ENCODE peak calls at places on chromosomes 3 and 15, in eight cellular contexts. One of them, this sample, is unnamed.

GRCh38 chr3:11379238-11379823 is 107.1 kb downstream of the ATG7 start:
- DNase-seq in SK-N-SH: peak; percentile 56
- DNase-seq in PC-3: peak; percentile 79
- DNase-seq in MM.1S: peak; percentile 21
- DNase-seq in GM23338: peak; percentile 39
- DNase-seq in HCT116: peak; percentile 32
- DNase-seq in GM23248: peak; percentile 61
- DNase-seq in OCI-LY7: peak; percentile 53
- DNase-seq in this sample: peak; percentile 43

GRCh38 chr3:127015282-127016042 is 32.5 kb downstream of the PLXNA1 start:
- DNase-seq in GM23248: no peak
- DNase-seq in MM.1S: no peak
- DNase-seq in GM23338: peak; percentile 31
- DNase-seq in PC-3: no peak
- DNase-seq in OCI-LY7: no peak
- DNase-seq in SK-N-SH: peak; percentile 95
- DNase-seq in HCT116: no peak
- DNase-seq in this sample: peak; percentile 35

GRCh38 chr3:158105710-158106438 is at the start of gene SHOX2:
- DNase-seq in HCT116: no peak
- DNase-seq in GM23248: peak; percentile 83
- DNase-seq in OCI-LY7: peak; percentile 34
- DNase-seq in MM.1S: peak; percentile 29
- DNase-seq in PC-3: no peak
- DNase-seq in SK-N-SH: no peak
- DNase-seq in GM23338: peak; percentile 78
- DNase-seq in this sample: peak; percentile 52

GRCh38 chr3:71732637-71733036 is 7.4 kb upstream of the EIF4E3 start:
- DNase-seq in GM23338: no peak
- DNase-seq in OCI-LY7: no peak
- DNase-seq in MM.1S: no peak
- DNase-seq in GM23248: no peak
- DNase-seq in PC-3: no peak
- DNase-seq in SK-N-SH: no peak
- DNase-seq in HCT116: no peak
- DNase-seq in this sample: no peak

GRCh38 chr3:153595186-153595815 is 433.3 kb downstream of the RAP2B start:
- DNase-seq in GM23338: peak; percentile 66
- DNase-seq in HCT116: peak; percentile 24
- DNase-seq in GM23248: peak; percentile 66
- DNase-seq in PC-3: peak; percentile 68
- DNase-seq in MM.1S: peak; percentile 61
- DNase-seq in SK-N-SH: peak; percentile 1
- DNase-seq in OCI-LY7: peak; percentile 18
- DNase-seq in this sample: peak; percentile 43

GRCh38 chr3:184632551-184632950 is 71.0 kb downstream of the EPHB3 start:
- DNase-seq in GM23338: no peak
- DNase-seq in GM23248: no peak
- DNase-seq in SK-N-SH: no peak
- DNase-seq in OCI-LY7: no peak
- DNase-seq in PC-3: no peak
- DNase-seq in MM.1S: no peak
- DNase-seq in HCT116: no peak
- DNase-seq in this sample: peak; percentile 52

GRCh38 chr3:195254454-195255175 is 16.3 kb downstream of the XXYLT1 start:
- DNase-seq in GM23338: no peak
- DNase-seq in SK-N-SH: peak; percentile 67
- DNase-seq in HCT116: no peak
- DNase-seq in MM.1S: no peak
- DNase-seq in OCI-LY7: no peak
- DNase-seq in PC-3: no peak
- DNase-seq in GM23248: no peak
- DNase-seq in this sample: no peak

GRCh38 chr15:49079340-49080039 is 33.2 kb upstream of the SECISBP2L start:
- DNase-seq in GM23248: no peak
- DNase-seq in HCT116: no peak
- DNase-seq in GM23338: peak; percentile 42
- DNase-seq in OCI-LY7: peak; percentile 3
- DNase-seq in SK-N-SH: no peak
- DNase-seq in PC-3: no peak
- DNase-seq in MM.1S: no peak
- DNase-seq in this sample: no peak

GRCh38 chr15:67887776-67888175 is 47.9 kb upstream of the RNU6-1 start:
- DNase-seq in PC-3: no peak
- DNase-seq in GM23338: no peak
- DNase-seq in MM.1S: no peak
- DNase-seq in SK-N-SH: no peak
- DNase-seq in OCI-LY7: no peak
- DNase-seq in HCT116: no peak
- DNase-seq in GM23248: no peak
- DNase-seq in this sample: no peak

GRCh38 chr15:98745650-98746374 is 97.5 kb downstream of the IGF1R start:
- DNase-seq in GM23248: no peak
- DNase-seq in GM23338: no peak
- DNase-seq in HCT116: no peak
- DNase-seq in OCI-LY7: no peak
- DNase-seq in MM.1S: no peak
- DNase-seq in SK-N-SH: no peak
- DNase-seq in PC-3: no peak
- DNase-seq in this sample: no peak

GRCh38 chr15:57651445-57651844 is 55.1 kb upstream of the POLR2M start:
- DNase-seq in GM23248: no peak
- DNase-seq in GM23338: no peak
- DNase-seq in SK-N-SH: no peak
- DNase-seq in HCT116: no peak
- DNase-seq in OCI-LY7: no peak
- DNase-seq in MM.1S: no peak
- DNase-seq in PC-3: no peak
- DNase-seq in this sample: no peak

GRCh38 chr15:38688761-38689160 is 124.1 kb upstream of the RASGRP1 start:
- DNase-seq in PC-3: peak; percentile 32
- DNase-seq in HCT116: no peak
- DNase-seq in GM23248: no peak
- DNase-seq in MM.1S: no peak
- DNase-seq in OCI-LY7: peak; percentile 15
- DNase-seq in SK-N-SH: no peak
- DNase-seq in GM23338: no peak
- DNase-seq in this sample: no peak

GRCh38 chr3:111246967-111247760 is 175.5 kb downstream of the NECTIN3 start:
- DNase-seq in SK-N-SH: no peak
- DNase-seq in PC-3: peak; percentile 57
- DNase-seq in HCT116: no peak
- DNase-seq in GM23248: peak; percentile 90
- DNase-seq in MM.1S: no peak
- DNase-seq in OCI-LY7: no peak
- DNase-seq in GM23338: no peak
- DNase-seq in this sample: no peak

GRCh38 chr3:10283638-10284037 is 9.1 kb downstream of the GHRL start:
- DNase-seq in PC-3: no peak
- DNase-seq in SK-N-SH: peak; percentile 48
- DNase-seq in HCT116: no peak
- DNase-seq in GM23248: no peak
- DNase-seq in MM.1S: no peak
- DNase-seq in GM23338: no peak
- DNase-seq in OCI-LY7: no peak
- DNase-seq in this sample: no peak

GRCh38 chr15:60585743-60586708 is 107.1 kb upstream of the ICE2 start:
- DNase-seq in GM23338: peak; percentile 91
- DNase-seq in PC-3: peak; percentile 74
- DNase-seq in GM23248: peak; percentile 89
- DNase-seq in HCT116: peak; percentile 57
- DNase-seq in SK-N-SH: peak; percentile 66
- DNase-seq in OCI-LY7: peak; percentile 82
- DNase-seq in MM.1S: peak; percentile 77
- DNase-seq in this sample: peak; percentile 88

GRCh38 chr3:172622916-172623700 is 87.8 kb downstream of the NCEH1 start:
- DNase-seq in HCT116: no peak
- DNase-seq in PC-3: peak; percentile 78
- DNase-seq in GM23338: peak; percentile 83
- DNase-seq in SK-N-SH: peak; percentile 41
- DNase-seq in GM23248: peak; percentile 67
- DNase-seq in MM.1S: peak; percentile 55
- DNase-seq in OCI-LY7: peak; percentile 29
- DNase-seq in this sample: peak; percentile 64

GRCh38 chr3:196251918-196252317 is 35.6 kb downstream of the SLC51A start:
- DNase-seq in OCI-LY7: no peak
- DNase-seq in HCT116: no peak
- DNase-seq in SK-N-SH: no peak
- DNase-seq in GM23248: no peak
- DNase-seq in PC-3: no peak
- DNase-seq in GM23338: no peak
- DNase-seq in MM.1S: no peak
- DNase-seq in this sample: no peak

GRCh38 chr3:196254376-196255283 is 32.9 kb downstream of the PCYT1A start:
- DNase-seq in GM23248: no peak
- DNase-seq in HCT116: no peak
- DNase-seq in SK-N-SH: no peak
- DNase-seq in MM.1S: no peak
- DNase-seq in GM23338: no peak
- DNase-seq in OCI-LY7: no peak
- DNase-seq in PC-3: no peak
- DNase-seq in this sample: no peak

GRCh38 chr3:196260784-196261183 is 26.7 kb downstream of the PCYT1A start:
- DNase-seq in PC-3: no peak
- DNase-seq in OCI-LY7: no peak
- DNase-seq in MM.1S: no peak
- DNase-seq in GM23248: no peak
- DNase-seq in GM23338: no peak
- DNase-seq in SK-N-SH: no peak
- DNase-seq in HCT116: no peak
- DNase-seq in this sample: no peak

DNA sequence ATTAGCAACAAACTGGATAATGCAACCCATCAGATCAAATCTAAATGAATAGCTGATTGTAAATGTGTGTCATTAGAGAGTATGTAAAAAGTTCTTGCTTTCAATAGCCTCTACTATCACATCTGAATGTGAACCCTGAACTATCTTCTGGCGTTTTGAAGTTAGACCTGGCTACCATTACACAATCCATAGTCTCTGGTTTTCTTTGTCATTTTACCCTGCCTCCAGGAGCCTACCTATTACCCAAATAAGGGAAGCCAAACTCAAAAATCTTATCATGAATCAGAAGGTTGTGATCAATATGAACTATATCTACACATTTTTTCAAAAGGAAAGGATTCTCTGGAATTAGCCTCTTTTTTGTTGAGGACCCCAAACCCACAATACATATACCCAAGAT is 31.8 kb downstream of the PCYT1A start:
- DNase-seq in GM23338: no peak
- DNase-seq in OCI-LY7: no peak
- DNase-seq in GM23248: no peak
- DNase-seq in PC-3: no peak
- DNase-seq in HCT116: no peak
- DNase-seq in SK-N-SH: no peak
- DNase-seq in MM.1S: no peak
- DNase-seq in this sample: no peak
- TF ChIP-seq EZH2phosphoT487 in GM23338: no peak
- TF ChIP-seq EZH2phosphoT487 in OCI-LY7: no peak
- TF ChIP-seq EZH2phosphoT487 in GM23248: no peak
- TF ChIP-seq EZH2phosphoT487 in PC-3: no peak
- TF ChIP-seq EZH2phosphoT487 in HCT116: no peak
- TF ChIP-seq EZH2phosphoT487 in SK-N-SH: no peak
- TF ChIP-seq EZH2phosphoT487 in MM.1S: no peak
- TF ChIP-seq EZH2phosphoT487 in this sample: no peak

GRCh38 chr3:150293401-150294001 is 114.6 kb upstream of the TSC22D2 start:
- DNase-seq in GM23338: no peak
- DNase-seq in HCT116: no peak
- DNase-seq in MM.1S: no peak
- DNase-seq in SK-N-SH: no peak
- DNase-seq in PC-3: peak; percentile 43
- DNase-seq in GM23248: peak; percentile 77
- DNase-seq in OCI-LY7: no peak
- DNase-seq in this sample: no peak
- H3K9me2 ChIP-seq in GM23338: peaks cover 9% of the 10 kb centered on the region
- H3K9me2 ChIP-seq in HCT116: no peaks in the 10 kb centered on the region
- H3K9me2 ChIP-seq in MM.1S: no peaks in the 10 kb centered on the region
- H3K9me2 ChIP-seq in SK-N-SH: no peaks in the 10 kb centered on the region
- H3K9me2 ChIP-seq in PC-3: no peaks in the 10 kb centered on the region
- H3K9me2 ChIP-seq in GM23248: no peaks in the 10 kb centered on the region
- H3K9me2 ChIP-seq in OCI-LY7: no peaks in the 10 kb centered on the region
- H3K9me2 ChIP-seq in this sample: no peaks in the 10 kb centered on the region

GRCh38 chr15:52772766-52773165 is 17.4 kb downstream of the ONECUT1 start:
- DNase-seq in SK-N-SH: no peak
- DNase-seq in GM23338: no peak
- DNase-seq in PC-3: no peak
- DNase-seq in HCT116: no peak
- DNase-seq in MM.1S: no peak
- DNase-seq in GM23248: no peak
- DNase-seq in OCI-LY7: no peak
- DNase-seq in this sample: no peak

GRCh38 chr15:52783191-52783829 is 6.8 kb downstream of the ONECUT1 start:
- DNase-seq in OCI-LY7: no peak
- DNase-seq in SK-N-SH: no peak
- DNase-seq in MM.1S: no peak
- DNase-seq in GM23338: peak; percentile 93
- DNase-seq in PC-3: no peak
- DNase-seq in GM23248: no peak
- DNase-seq in HCT116: no peak
- DNase-seq in this sample: peak; percentile 68

GRCh38 chr15:52782514-52782913 is 7.6 kb downstream of the ONECUT1 start:
- DNase-seq in HCT116: no peak
- DNase-seq in SK-N-SH: no peak
- DNase-seq in GM23248: no peak
- DNase-seq in OCI-LY7: no peak
- DNase-seq in MM.1S: no peak
- DNase-seq in PC-3: no peak
- DNase-seq in GM23338: no peak
- DNase-seq in this sample: no peak

GRCh38 chr15:52780172-52780980 is 9.8 kb downstream of the ONECUT1 start:
- DNase-seq in GM23338: peak; percentile 77
- DNase-seq in HCT116: peak; percentile 24
- DNase-seq in SK-N-SH: peak; percentile 59
- DNase-seq in PC-3: peak; percentile 76
- DNase-seq in GM23248: peak; percentile 71
- DNase-seq in MM.1S: peak; percentile 68
- DNase-seq in OCI-LY7: peak; percentile 71
- DNase-seq in this sample: peak; percentile 73

GRCh38 chr15:52778457-52778856 is 11.7 kb downstream of the ONECUT1 start:
- DNase-seq in GM23338: peak; percentile 59
- DNase-seq in OCI-LY7: no peak
- DNase-seq in PC-3: no peak
- DNase-seq in SK-N-SH: no peak
- DNase-seq in HCT116: no peak
- DNase-seq in GM23248: no peak
- DNase-seq in MM.1S: peak; percentile 52
- DNase-seq in this sample: no peak
- H3K36me3 ChIP-seq in GM23338: no peaks in the 10 kb centered on the region
- H3K36me3 ChIP-seq in OCI-LY7: no peaks in the 10 kb centered on the region
- H3K36me3 ChIP-seq in PC-3: no peaks in the 10 kb centered on the region
- H3K36me3 ChIP-seq in SK-N-SH: no peaks in the 10 kb centered on the region
- H3K36me3 ChIP-seq in HCT116: no peaks in the 10 kb centered on the region
- H3K36me3 ChIP-seq in GM23248: no peaks in the 10 kb centered on the region
- H3K36me3 ChIP-seq in MM.1S: no peaks in the 10 kb centered on the region
- H3K36me3 ChIP-seq in this sample: no peaks in the 10 kb centered on the region

DNA sequence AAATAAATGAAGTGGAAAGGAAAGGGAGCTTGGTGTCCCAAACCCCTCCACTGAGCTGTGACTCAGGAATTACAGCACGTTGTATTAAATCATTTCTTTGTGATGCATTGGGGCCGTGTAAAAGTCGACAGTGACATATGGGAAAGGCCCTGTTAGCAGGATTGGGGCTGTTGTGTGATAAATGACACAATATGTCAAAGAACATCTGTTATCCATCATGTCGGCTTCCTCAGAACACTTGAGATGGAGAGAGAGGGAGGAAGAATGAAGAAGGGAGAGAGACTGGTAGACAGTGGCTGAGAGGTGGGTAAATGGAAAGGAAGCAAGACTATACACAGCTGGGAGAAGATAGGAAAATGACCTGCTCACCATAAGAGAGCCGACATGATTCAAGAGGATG is 366.1 kb downstream of the AGBL1 start:
- DNase-seq in GM23338: no peak
- DNase-seq in GM23248: no peak
- DNase-seq in PC-3: no peak
- DNase-seq in HCT116: no peak
- DNase-seq in SK-N-SH: no peak
- DNase-seq in MM.1S: no peak
- DNase-seq in OCI-LY7: no peak
- DNase-seq in this sample: no peak
- TF ChIP-seq EZH2phosphoT487 in GM23338: no peak
- TF ChIP-seq EZH2phosphoT487 in GM23248: no peak
- TF ChIP-seq EZH2phosphoT487 in PC-3: no peak
- TF ChIP-seq EZH2phosphoT487 in HCT116: no peak
- TF ChIP-seq EZH2phosphoT487 in SK-N-SH: no peak
- TF ChIP-seq EZH2phosphoT487 in MM.1S: no peak
- TF ChIP-seq EZH2phosphoT487 in OCI-LY7: no peak
- TF ChIP-seq EZH2phosphoT487 in this sample: no peak